ENCODE peak calls at places on chromosomes 3 and 15, in ten cellular contexts. L is left ventricle myocardium superior; O is activated naive CD4-positive, alpha-beta T cell treated with anti-CD3 and anti-CD28 coated beads, Interleukin-2, amount 10 ng/mL, durations not matched to agents 7 days and 5 days; R is nephron progenitor cell; U is hepatocyte; T is activated CD8-positive, alpha-beta memory T cell treated with anti-CD3 and anti-CD28 coated beads, Interleukin-2, amount 50 U/mL, for 48 hours; H is stimulated activated CD4-positive, alpha-beta T cell treated with anti-CD3 and anti-CD28 coated beads, Interleukin-1b, Interleukin-23, amount 100 ng/mL, for 24 hours; A is keratinocyte; Z is suprapubic skin; X is GM12891. N is an unnamed sample.

GRCh38 chr15:98953950-98954349 is 53.6 kb downstream of the PGPEP1L start:
- DNase-seq in L (peak; percentile 42), O (no peak), R (no peak), U (no peak), T (no peak), H (no peak), A (no peak), Z (no peak), X (no peak), N (no peak)

GRCh38 chr15:42070276-42070965 is 23.9 kb downstream of the PLA2G4D start:
- DNase-seq in L (no peak), O (no peak), R (no peak), U (no peak), T (peak; percentile 35), H (no peak), A (no peak), Z (peak; percentile 67), X (no peak), N (no peak)

GRCh38 chr3:52525666-52526065 is 8.0 kb downstream of the NT5DC2 start:
- DNase-seq in L (peak; percentile 22), O (no peak), R (no peak), U (no peak), T (no peak), H (no peak), A (no peak), Z (no peak), X (no peak), N (no peak)

GRCh38 chr15:82846621-82847020 is 37.2 kb downstream of the WHAMM start:
- DNase-seq in L (no peak), O (no peak), R (no peak), U (no peak), T (no peak), H (no peak), A (no peak), Z (no peak), X (no peak), N (no peak)

GRCh38 chr3:38515367-38515766 is 19.2 kb downstream of the EXOG start:
- DNase-seq in L (no peak), O (no peak), R (no peak), U (no peak), T (no peak), H (no peak), A (no peak), Z (no peak), X (no peak), N (no peak)

GRCh38 chr3:179969525-179969924 is 67.2 kb downstream of the PEX5L start:
- DNase-seq in L (no peak), O (no peak), R (no peak), U (no peak), T (no peak), H (no peak), A (peak; percentile 15), Z (no peak), X (no peak), N (peak; percentile 16)

GRCh38 chr3:160006282-160007163 is 17.9 kb downstream of the IL12A start:
- DNase-seq in L (peak; percentile 43), O (peak; percentile 31), R (peak; percentile 46), U (peak; percentile 77), T (no peak), H (no peak), A (no peak), Z (no peak), X (no peak), N (peak; percentile 83)

GRCh38 chr3:151067158-151067557 is 18.3 kb upstream of the MED12L start:
- DNase-seq in L (no peak), O (peak; percentile 24), R (no peak), U (no peak), T (no peak), H (no peak), A (no peak), Z (no peak), X (no peak), N (peak; percentile 16)

GRCh38 chr3:21979706-21980105 is 228.7 kb upstream of the ZNF385D start:
- DNase-seq in L (no peak), O (no peak), R (no peak), U (no peak), T (no peak), H (no peak), A (no peak), Z (no peak), X (no peak), N (peak; percentile 5)

GRCh38 chr15:40960926-40961325 is 7.7 kb downstream of the CHAC1 start:
- DNase-seq in L (no peak), O (peak; percentile 4), R (no peak), U (no peak), T (no peak), H (no peak), A (no peak), Z (no peak), X (no peak), N (no peak)

GRCh38 chr3:167361356-167361755 is 18.7 kb downstream of the ZBBX start:
- DNase-seq in L (no peak), O (no peak), R (no peak), U (no peak), T (no peak), H (no peak), A (no peak), Z (no peak), X (no peak), N (no peak)

GRCh38 chr3:87298111-87298718 is 21.8 kb upstream of the POU1F1 start:
- DNase-seq in L (no peak), O (no peak), R (no peak), U (peak; percentile 51), T (no peak), H (no peak), A (no peak), Z (no peak), X (peak; percentile 2), N (peak; percentile 63)

GRCh38 chr3:146387566-146387965 is 81.8 kb downstream of the PLSCR2 start:
- DNase-seq in L (no peak), O (no peak), R (no peak), U (no peak), T (no peak), H (no peak), A (no peak), Z (no peak), X (no peak), N (no peak)

GRCh38 chr3:177144922-177145321 is 52.4 kb downstream of the TBL1XR1 start:
- DNase-seq in L (no peak), O (no peak), R (no peak), U (no peak), T (no peak), H (no peak), A (no peak), Z (no peak), X (no peak), N (no peak)

GRCh38 chr15:29819979-29820801 is 2.1 kb downstream of the TJP1 start:
- DNase-seq in L (no peak), O (no peak), R (no peak), U (no peak), T (no peak), H (no peak), A (no peak), Z (no peak), X (no peak), N (no peak)

GRCh38 chr3:9404680-9405079 is 7.3 kb downstream of the SETD5 start:
- DNase-seq in L (no peak), O (peak; percentile 25), R (no peak), U (no peak), T (no peak), H (no peak), A (no peak), Z (no peak), X (no peak), N (no peak)

GRCh38 chr15:43370310-43370974 is 401 bp downstream of the ZSCAN29 start:
- DNase-seq in L (peak; percentile 27), O (no peak), R (peak; percentile 57), U (peak; percentile 54), T (peak; percentile 59), H (no peak), A (no peak), Z (no peak), X (peak; percentile 22), N (peak; percentile 42)

GRCh38 chr3:66386925-66387650 is 113.7 kb downstream of the LRIG1 start:
- DNase-seq in L (no peak), O (no peak), R (no peak), U (no peak), T (no peak), H (no peak), A (no peak), Z (no peak), X (no peak), N (no peak)